ENCODE peak calls at places on chromosomes 5 and 9, in six cellular contexts. U is CD4-positive, CD25-positive, alpha-beta regulatory T cell; I is sigmoid colon; B is CD4-positive, alpha-beta memory T cell; L is right cardiac atrium; E is spleen. M is an unnamed sample.

GRCh38 chr5:87069974-87070608 is 197.6 kb upstream of the RASA1 start:
- DNase-seq in U (no peak), I (no peak), B (no peak), L (no peak), E (no peak), M (no peak)

GRCh38 chr9:101711330-101711941 is 27.0 kb downstream of the GRIN3A start:
- DNase-seq in U (no peak), I (no peak), B (no peak), L (no peak), E (no peak), M (no peak)

GRCh38 chr5:80268916-80269315 is 13.1 kb upstream of the SERINC5 start:
- DNase-seq in U (no peak), I (no peak), B (no peak), L (no peak), E (no peak), M (no peak)

GRCh38 chr5:1002836-1003235 is 5.8 kb upstream of the NKD2 start:
- DNase-seq in U (no peak), I (peak), B (no peak), L (no peak), E (peak), M (peak)

GRCh38 chr5:61205013-61205412 is 42.7 kb upstream of the SMIM15 start:
- DNase-seq in U (no peak), I (no peak), B (no peak), L (peak), E (no peak), M (no peak)

GRCh38 chr5:160312139-160312959 is at the start of gene CCNJL:
- DNase-seq in U (no peak), I (no peak), B (no peak), L (peak), E (peak), M (peak)

GRCh38 chr9:70012569-70012968 is 31.1 kb upstream of the MAMDC2 start:
- DNase-seq in U (no peak), I (no peak), B (no peak), L (no peak), E (no peak), M (no peak)

GRCh38 chr5:68505917-68506860 is 290.6 kb downstream of the PIK3R1 start:
- DNase-seq in U (no peak), I (no peak), B (no peak), L (no peak), E (no peak), M (no peak)

GRCh38 chr9:21576331-21577189 is 94.4 kb upstream of the IFNE start:
- DNase-seq in U (no peak), I (no peak), B (peak), L (no peak), E (no peak), M (no peak)

GRCh38 chr5:82749453-82749852 is 327.7 kb downstream of the TMEM167A start:
- DNase-seq in U (no peak), I (no peak), B (no peak), L (no peak), E (no peak), M (no peak)

GRCh38 chr5:6592611-6593010 is 40.2 kb downstream of the NSUN2 start:
- DNase-seq in U (no peak), I (no peak), B (no peak), L (no peak), E (no peak), M (no peak)

GRCh38 chr9:18587988-18588387 is 114.0 kb downstream of the ADAMTSL1 start:
- DNase-seq in U (no peak), I (no peak), B (no peak), L (no peak), E (no peak), M (no peak)

GRCh38 chr5:168288349-168289245 is 2.8 kb upstream of the WWC1 start:
- DNase-seq in U (no peak), I (no peak), B (no peak), L (no peak), E (no peak), M (no peak)

GRCh38 chr5:137856916-137857862 is 10.5 kb upstream of the MYOT start:
- DNase-seq in U (no peak), I (no peak), B (no peak), L (no peak), E (no peak), M (no peak)

GRCh38 chr5:126335871-126336270 is 87.3 kb upstream of the GRAMD2B start:
- DNase-seq in U (no peak), I (no peak), B (no peak), L (no peak), E (no peak), M (no peak)

GRCh38 chr5:173801006-173801405 is 87.1 kb upstream of the CPEB4 start:
- DNase-seq in U (no peak), I (no peak), B (no peak), L (no peak), E (no peak), M (no peak)

GRCh38 chr5:143355710-143356109 is 47.8 kb downstream of the NR3C1 start:
- DNase-seq in U (peak), I (peak), B (peak), L (peak), E (peak), M (peak)

GRCh38 chr9:93267091-93267541 is 83.2 kb downstream of the WNK2 start:
- DNase-seq in U (no peak), I (peak), B (no peak), L (no peak), E (peak), M (no peak)

GRCh38 chr5:158502686-158503085 is 597.0 kb downstream of the EBF1 start:
- DNase-seq in U (no peak), I (no peak), B (no peak), L (no peak), E (no peak), M (peak)

GRCh38 chr9:96874947-96875459 is 20.7 kb upstream of the ZNF782 start:
- DNase-seq in U (peak), I (no peak), B (peak), L (no peak), E (no peak), M (no peak)
- H3K27ac ChIP-seq in U (no peak), I (no peak), B (no peak), L (no peak), E (peak), M (peak)

GRCh38 chr9:912776-913175 is 63.7 kb upstream of the DMRT3 start:
- DNase-seq in U (no peak), I (no peak), B (no peak), L (no peak), E (no peak), M (no peak)

GRCh38 chr9:903886-904285 is 62.4 kb downstream of the DMRT1 start:
- DNase-seq in U (no peak), I (no peak), B (no peak), L (no peak), E (no peak), M (no peak)

GRCh38 chr9:911003-911402 is 65.5 kb upstream of the DMRT3 start:
- DNase-seq in U (no peak), I (no peak), B (no peak), L (no peak), E (no peak), M (no peak)

DNA sequence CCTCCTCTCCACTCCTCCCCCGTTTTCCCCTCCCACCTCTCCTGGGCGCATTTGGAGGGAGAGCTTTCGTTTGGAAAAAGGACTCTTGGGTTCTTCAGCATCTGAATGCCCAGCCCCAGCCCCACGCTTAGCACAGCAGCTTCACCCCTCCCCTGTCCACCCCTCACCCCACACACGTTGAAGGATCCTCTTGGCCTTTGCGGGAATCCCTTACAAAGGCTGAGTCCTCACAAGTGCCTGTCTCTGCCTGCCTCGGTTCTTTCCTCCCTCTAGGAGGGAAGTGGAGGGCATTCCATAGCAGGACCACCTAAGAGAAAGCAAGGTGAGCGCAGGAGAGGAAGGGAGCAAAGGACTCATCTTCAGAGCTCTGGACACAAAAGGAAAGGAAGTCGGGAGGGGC is 67.3 kb downstream of the DMRT1 start:
- DNase-seq in U (no peak), I (no peak), B (no peak), L (no peak), E (no peak), M (no peak)
- H3K27ac ChIP-seq in U (no peak), I (no peak), B (no peak), L (no peak), E (no peak), M (no peak)

GRCh38 chr9:119868694-119869093 is 499.5 kb upstream of the BRINP1 start:
- DNase-seq in U (no peak), I (peak), B (no peak), L (no peak), E (no peak), M (no peak)
- H3K27ac ChIP-seq in U (no peak), I (peak), B (no peak), L (no peak), E (no peak), M (no peak)

DNA sequence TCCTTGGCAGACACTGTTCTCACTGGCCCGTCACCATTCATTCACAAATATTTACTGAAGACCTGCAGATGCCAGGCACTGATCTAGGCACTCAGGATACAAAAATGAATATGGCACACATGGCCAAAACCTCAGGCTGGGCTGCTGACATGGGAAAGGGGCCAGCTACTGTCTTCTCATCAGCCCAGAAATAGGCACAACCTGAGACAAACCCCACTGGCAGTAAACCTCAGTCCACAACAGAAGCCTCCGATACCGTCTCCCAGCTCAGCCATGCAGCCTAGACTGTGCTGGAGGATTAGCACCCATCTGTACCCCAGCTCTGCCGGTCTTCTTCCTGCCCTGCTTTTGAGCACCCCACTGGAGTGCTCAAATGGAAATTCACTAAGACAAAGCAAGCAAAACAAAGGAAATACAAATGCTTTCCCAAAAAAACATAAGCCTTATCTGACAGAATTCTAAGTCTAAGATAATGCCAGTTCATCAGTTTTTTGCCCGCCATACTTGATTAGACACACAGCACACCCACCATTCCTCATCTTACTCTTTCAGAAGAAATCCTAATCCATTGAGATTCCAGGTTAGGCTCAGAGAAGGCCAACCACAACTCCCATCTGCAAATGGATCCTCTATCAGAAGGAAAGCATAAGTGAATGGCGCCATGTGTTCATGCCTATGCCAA is 8.2 kb downstream of the P4HA2 start:
- DNase-seq in U (no peak), I (no peak), B (no peak), L (no peak), E (peak), M (no peak)
- H3K27ac ChIP-seq in U (no peak), I (peak), B (no peak), L (peak), E (no peak), M (peak)

DNA sequence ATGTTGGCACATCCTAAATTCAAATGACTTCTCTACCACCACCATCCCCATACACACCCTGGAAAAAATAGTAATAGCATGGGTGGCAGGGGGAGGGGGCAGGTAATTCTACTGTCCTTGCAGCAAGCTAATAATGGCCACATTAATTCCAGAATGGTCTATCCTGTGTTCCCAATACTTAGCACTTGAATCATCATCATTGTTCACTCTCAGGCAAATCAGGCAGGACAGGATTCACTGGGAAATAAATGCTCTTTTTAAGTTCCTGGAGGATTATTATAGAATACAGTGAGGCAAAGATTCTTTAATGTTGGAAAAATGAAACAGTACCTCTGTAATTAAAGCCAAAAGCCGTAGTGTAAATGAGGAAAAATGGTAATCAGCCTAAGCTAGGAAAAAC is 254.5 kb downstream of the ARRDC3 start:
- DNase-seq in U (no peak), I (no peak), B (no peak), L (no peak), E (no peak), M (no peak)
- H3K27ac ChIP-seq in U (no peak), I (peak), B (no peak), L (no peak), E (no peak), M (no peak)

DNA sequence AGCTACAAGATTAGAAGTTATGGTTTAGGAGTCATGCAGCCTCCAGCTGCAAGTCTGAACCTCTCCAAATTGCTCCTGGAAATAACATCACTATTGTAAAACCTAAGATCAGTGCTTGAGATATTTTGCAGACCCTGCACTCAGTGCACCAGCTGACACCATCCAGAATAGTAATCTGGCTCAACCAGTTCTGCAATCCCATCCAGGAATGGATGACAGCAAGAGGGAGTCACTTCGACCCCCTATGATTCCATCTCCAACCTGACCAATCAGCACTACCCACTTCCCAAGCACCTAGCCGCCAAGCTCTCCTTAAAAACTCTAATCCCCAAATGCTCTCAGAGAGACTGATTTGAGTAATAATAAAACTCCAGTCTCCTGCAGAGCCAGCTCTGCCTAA is 37.9 kb upstream of the NR4A3 start:
- DNase-seq in U (no peak), I (no peak), B (no peak), L (no peak), E (no peak), M (no peak)
- H3K27ac ChIP-seq in U (no peak), I (no peak), B (no peak), L (no peak), E (no peak), M (no peak)

GRCh38 chr5:140284013-140284412 is 18.9 kb downstream of the PFDN1 start:
- DNase-seq in U (no peak), I (no peak), B (no peak), L (no peak), E (no peak), M (no peak)
- H3K27ac ChIP-seq in U (no peak), I (no peak), B (no peak), L (no peak), E (peak), M (peak)